ENCODE peak calls at places on chromosomes 1 and 21, in seven cellular contexts. D is lower lobe of right lung, L is SJCRH30, A is thoracic aorta, T is SK-N-SH, M is uterus, Y is Caco-2. K is an unnamed sample.

GRCh38 chr1:220776725-220777326 is 9.9 kb upstream of the MTARC1 start:
- DNase-seq in D (peak; percentile 89), L (peak; percentile 70), A (peak; percentile 21), T (peak; percentile 84), M (peak; percentile 62), Y (peak; percentile 89), K (peak; percentile 81)

GRCh38 chr1:88061106-88061829 is 622.8 kb upstream of the PKN2 start:
- DNase-seq in D (no peak), L (peak; percentile 46), A (no peak), T (peak; percentile 14), M (peak; percentile 17), Y (peak; percentile 66), K (peak; percentile 46)

GRCh38 chr1:169486281-169486904 is 649 bp upstream of the SLC19A2 start:
- DNase-seq in D (no peak), L (no peak), A (no peak), T (no peak), M (peak; percentile 25), Y (no peak), K (no peak)

GRCh38 chr1:234969630-234970370 is 158.8 kb downstream of the TOMM20 start:
- DNase-seq in D (peak; percentile 68), L (peak; percentile 94), A (no peak), T (peak; percentile 93), M (peak; percentile 63), Y (peak; percentile 78), K (no peak)

GRCh38 chr21:32335601-32336575 is 37.2 kb downstream of the MRAP start:
- DNase-seq in D (no peak), L (no peak), A (no peak), T (no peak), M (no peak), Y (no peak), K (no peak)

GRCh38 chr1:61506944-61507343 is 218.0 kb downstream of the TM2D1 start:
- DNase-seq in D (no peak), L (no peak), A (no peak), T (no peak), M (no peak), Y (no peak), K (no peak)

GRCh38 chr1:27301582-27302199 is 20.3 kb upstream of the TMEM222 start:
- DNase-seq in D (no peak), L (no peak), A (no peak), T (no peak), M (no peak), Y (no peak), K (no peak)

GRCh38 chr1:93143136-93143535 is 37.1 kb downstream of the TMED5 start:
- DNase-seq in D (no peak), L (no peak), A (no peak), T (no peak), M (no peak), Y (no peak), K (no peak)

GRCh38 chr1:21152423-21153100 is 24.1 kb downstream of the EIF4G3 start:
- DNase-seq in D (no peak), L (no peak), A (no peak), T (no peak), M (no peak), Y (no peak), K (no peak)

GRCh38 chr1:160261526-160261877 is 847 bp downstream of the DCAF8 start:
- DNase-seq in D (no peak), L (peak; percentile 48), A (no peak), T (peak; percentile 42), M (peak; percentile 34), Y (peak; percentile 68), K (peak; percentile 74)

GRCh38 chr1:93753766-93754763 is 72.4 kb upstream of the BCAR3 start:
- DNase-seq in D (no peak), L (peak; percentile 57), A (no peak), T (no peak), M (no peak), Y (no peak), K (peak; percentile 41)

GRCh38 chr21:15893902-15894301 is 164.1 kb downstream of the USP25 start:
- DNase-seq in D (no peak), L (no peak), A (no peak), T (no peak), M (no peak), Y (no peak), K (no peak)

GRCh38 chr1:55463814-55464445 is 248.8 kb upstream of the USP24 start:
- DNase-seq in D (no peak), L (no peak), A (no peak), T (no peak), M (peak; percentile 50), Y (no peak), K (no peak)

GRCh38 chr1:46689326-46689725 is 17.7 kb downstream of the TEX38 start:
- DNase-seq in D (no peak), L (peak; percentile 54), A (no peak), T (no peak), M (no peak), Y (no peak), K (no peak)

GRCh38 chr1:152543808-152544207 is 22.8 kb downstream of the LCE3E start:
- DNase-seq in D (no peak), L (no peak), A (no peak), T (no peak), M (no peak), Y (peak; percentile 15), K (no peak)

GRCh38 chr1:226695335-226695900 is 43.7 kb downstream of the ITPKB start:
- DNase-seq in D (no peak), L (no peak), A (no peak), T (no peak), M (no peak), Y (no peak), K (no peak)

GRCh38 chr1:226691257-226691656 is 47.8 kb downstream of the ITPKB start:
- DNase-seq in D (no peak), L (no peak), A (no peak), T (no peak), M (peak; percentile 62), Y (no peak), K (no peak)

GRCh38 chr1:226692067-226692792 is 46.9 kb downstream of the ITPKB start:
- DNase-seq in D (no peak), L (no peak), A (no peak), T (no peak), M (no peak), Y (no peak), K (no peak)

GRCh38 chr1:226690460-226690982 is 48.6 kb downstream of the ITPKB start:
- DNase-seq in D (no peak), L (no peak), A (no peak), T (peak; percentile 47), M (peak; percentile 69), Y (no peak), K (no peak)

DNA sequence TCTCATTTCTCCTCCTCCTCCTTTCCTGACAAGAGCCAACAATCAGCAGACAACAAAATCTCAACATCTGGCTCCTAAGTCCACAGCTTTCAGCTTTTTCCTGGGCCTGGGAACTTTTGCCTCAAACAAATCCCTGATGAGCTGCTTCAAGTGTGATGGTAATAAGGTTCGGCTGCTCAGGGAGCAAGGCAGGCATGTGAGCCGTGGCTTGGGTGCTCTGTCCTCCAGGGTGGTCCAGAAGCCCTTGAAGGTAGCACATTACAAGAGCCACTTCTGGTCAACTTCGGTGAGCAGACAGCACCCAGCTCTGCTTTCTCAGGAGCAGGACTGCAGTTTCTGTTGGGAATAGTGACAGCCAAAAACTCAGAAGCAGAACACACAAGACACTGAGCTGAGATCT is 46.2 kb downstream of the ITPKB start:
- DNase-seq in D (no peak), L (no peak), A (no peak), T (no peak), M (no peak), Y (no peak), K (no peak)
- H3K4me1 ChIP-seq in D (peaks cover 64% of the 10 kb centered on the region), L (peaks cover 4% of the 10 kb centered on the region), A (peaks cover 33% of the 10 kb centered on the region), T (peaks cover 8% of the 10 kb centered on the region), M (peaks cover 22% of the 10 kb centered on the region), Y (no peaks in the 10 kb centered on the region), K (peaks cover 9% of the 10 kb centered on the region)

DNA sequence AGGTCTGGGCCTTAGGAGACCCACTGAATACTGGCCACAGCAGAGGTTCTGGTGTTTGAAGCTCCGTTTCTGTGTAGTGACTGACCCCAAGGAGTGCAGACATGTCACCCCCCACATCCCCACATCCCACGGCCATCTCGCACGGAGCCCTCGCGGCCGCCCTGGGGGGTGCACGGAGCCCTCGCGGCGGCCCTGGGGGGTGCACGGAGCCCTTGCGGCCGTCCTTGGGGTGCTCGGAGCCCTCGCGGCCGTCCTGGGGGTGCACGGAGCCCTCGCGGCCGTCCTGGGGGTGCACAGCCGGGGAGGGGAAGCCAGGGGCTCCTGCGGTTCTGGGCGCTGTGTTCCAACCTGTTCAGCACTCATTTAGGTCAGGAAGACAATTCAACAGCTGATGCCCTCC is 68.4 kb downstream of the SCCPDH start:
- DNase-seq in D (no peak), L (no peak), A (no peak), T (no peak), M (no peak), Y (no peak), K (no peak)
- H3K4me1 ChIP-seq in D (peaks cover 5% of the 10 kb centered on the region), L (peaks cover 15% of the 10 kb centered on the region), A (no peaks in the 10 kb centered on the region), T (no peaks in the 10 kb centered on the region), M (no peaks in the 10 kb centered on the region), Y (no peaks in the 10 kb centered on the region), K (peaks cover 9% of the 10 kb centered on the region)

DNA sequence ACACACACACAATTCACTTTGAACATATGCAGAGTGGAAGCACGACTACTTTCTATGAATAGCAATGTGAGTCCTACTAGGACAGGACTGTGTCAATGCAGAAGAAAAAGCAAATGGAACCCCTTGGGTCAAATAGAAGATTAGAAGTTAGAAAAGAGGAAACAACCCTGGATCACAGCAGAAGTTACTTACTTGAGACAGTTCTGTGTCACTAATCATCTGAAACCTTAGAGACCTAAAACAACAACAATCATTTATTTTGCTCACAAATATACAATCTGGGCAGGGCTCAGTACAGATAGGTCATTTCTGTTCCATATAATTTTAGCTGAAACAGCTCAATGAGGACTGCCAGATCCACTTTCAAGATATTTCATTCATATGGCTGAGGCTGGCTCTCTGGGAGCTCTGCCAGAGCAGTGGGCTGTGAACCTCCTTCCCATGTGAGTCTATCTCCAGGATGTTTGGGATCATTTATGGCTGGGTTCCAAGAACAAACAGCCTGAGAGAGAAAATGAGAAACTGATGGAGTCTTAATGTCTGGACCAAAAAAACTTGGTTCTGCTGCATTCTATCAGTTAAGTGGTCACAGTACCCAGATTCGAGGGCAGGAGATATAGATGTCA is 42.5 kb upstream of the IL10 start:
- DNase-seq in D (no peak), L (no peak), A (no peak), T (peak; percentile 74), M (no peak), Y (no peak), K (no peak)
- H3K4me1 ChIP-seq in D (no peaks in the 10 kb centered on the region), L (no peaks in the 10 kb centered on the region), A (no peaks in the 10 kb centered on the region), T (no peaks in the 10 kb centered on the region), M (no peaks in the 10 kb centered on the region), Y (no peaks in the 10 kb centered on the region), K (no peaks in the 10 kb centered on the region)

DNA sequence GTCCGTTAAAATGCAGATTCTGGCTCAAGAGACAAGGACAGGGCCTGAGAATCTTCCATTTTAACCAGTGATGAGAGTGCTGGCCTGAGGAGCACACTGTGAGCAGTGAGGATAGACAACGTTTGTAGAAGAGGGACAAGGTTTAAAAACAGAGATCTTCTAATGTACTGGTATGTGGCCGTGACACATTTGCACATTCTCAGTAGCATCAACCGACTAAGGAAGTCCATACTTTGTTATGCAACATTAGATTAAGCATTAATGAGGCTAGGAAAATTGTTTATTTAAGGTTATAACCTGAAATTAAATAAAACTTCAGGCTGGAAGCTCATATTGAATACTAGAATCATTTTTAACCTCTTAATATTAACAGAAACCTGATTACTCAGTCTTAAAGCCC is 98.9 kb downstream of the SLC45A1 start:
- DNase-seq in D (no peak), L (no peak), A (no peak), T (no peak), M (no peak), Y (no peak), K (no peak)
- H3K4me1 ChIP-seq in D (peaks cover 90% of the 10 kb centered on the region), L (peaks cover 14% of the 10 kb centered on the region), A (peaks cover 66% of the 10 kb centered on the region), T (peaks cover 34% of the 10 kb centered on the region), M (peaks cover 10% of the 10 kb centered on the region), Y (peaks cover 34% of the 10 kb centered on the region), K (peaks cover 15% of the 10 kb centered on the region)

K was measured in PC-9.